ENCODE peak calls at places on chromosome 7, in eight cellular contexts. N is HepG2, J is prostate gland, S is stomach, F is vagina, T is endothelial cell of umbilical vein, M is HL-60, Q is transverse colon. A is an unnamed sample.

GRCh38 chr7:16644624-16644986 is 949 bp downstream of the ANKMY2 start:
- DNase-seq in T (no peak), S (peak; percentile 57), Q (peak; percentile 75), N (peak; percentile 9), F (no peak), J (peak; percentile 38), M (no peak), A (peak; percentile 56)

GRCh38 chr7:52944916-52945315 is 90.5 kb upstream of the POM121L12 start:
- DNase-seq in S (no peak), T (no peak), N (no peak), M (no peak), F (no peak), J (no peak), Q (no peak), A (no peak)

GRCh38 chr7:139180700-139181311 is 50.2 kb upstream of the UBN2 start:
- DNase-seq in M (no peak), J (no peak), N (no peak), Q (no peak), S (no peak), T (peak; percentile 21), F (no peak), A (no peak)

GRCh38 chr7:138924551-138925225 is 56.5 kb downstream of the KIAA1549 start:
- DNase-seq in N (no peak), M (no peak), J (no peak), T (no peak), F (no peak), Q (no peak), S (no peak), A (no peak)

GRCh38 chr7:34838329-34838728 is 180.3 kb downstream of the NPSR1 start:
- DNase-seq in M (no peak), S (no peak), F (no peak), N (no peak), T (no peak), Q (no peak), J (no peak), A (no peak)

GRCh38 chr7:138248609-138249008 is 172.3 kb downstream of the AKR1D1 start:
- DNase-seq in Q (no peak), S (no peak), J (no peak), M (no peak), T (no peak), N (no peak), F (no peak), A (no peak)

GRCh38 chr7:151796091-151796870 is 80.6 kb downstream of the PRKAG2 start:
- DNase-seq in T (no peak), Q (peak; percentile 30), F (no peak), J (no peak), S (peak; percentile 58), N (no peak), M (no peak), A (no peak)

GRCh38 chr7:158829021-158829341 is 328 bp downstream of the ESYT2 start:
- DNase-seq in N (peak; percentile 20), F (no peak), J (peak; percentile 30), Q (no peak), M (no peak), S (peak; percentile 65), T (peak; percentile 70), A (peak; percentile 64)

GRCh38 chr7:22207724-22208225 is 149.2 kb downstream of the RAPGEF5 start:
- DNase-seq in N (no peak), S (no peak), M (no peak), T (peak; percentile 61), J (no peak), Q (no peak), F (no peak), A (no peak)

GRCh38 chr7:136869006-136869961 is 832 bp downstream of the CHRM2 start:
- DNase-seq in N (no peak), J (no peak), F (no peak), Q (no peak), T (no peak), S (no peak), M (no peak), A (no peak)

GRCh38 chr7:39909526-39909925 is 40.5 kb upstream of the CDK13 start:
- DNase-seq in M (no peak), J (no peak), Q (no peak), N (no peak), T (no peak), F (no peak), S (no peak), A (no peak)

GRCh38 chr7:13981070-13981469 is 8.4 kb downstream of the ETV1 start:
- DNase-seq in Q (peak; percentile 63), S (peak; percentile 43), T (peak; percentile 90), J (peak; percentile 75), M (peak; percentile 45), F (no peak), N (no peak), A (peak; percentile 71)
- TF ChIP-seq POLR2AphosphoS5 in Q (peak; percentile 64), S (peak; percentile 91), T (no peak), J (peak; percentile 89), M (no peak), F (peak; percentile 91), N (no peak), A (peak; percentile 63)

GRCh38 chr7:107394301-107394700 is 75.6 kb upstream of the GPR22 start:
- DNase-seq in T (no peak), Q (no peak), M (no peak), F (no peak), N (no peak), S (no peak), J (no peak), A (no peak)
- H3K4me3 ChIP-seq in T (no peak overlapping the region), Q (no peak overlapping the region), M (no peak overlapping the region), F (no peak overlapping the region), N (no peak overlapping the region), S (no peak overlapping the region), J (no peak overlapping the region), A (no peak overlapping the region)

GRCh38 chr7:6496842-6497636 is 49.3 kb upstream of the DAGLB start:
- DNase-seq in F (no peak), Q (no peak), T (no peak), N (no peak), J (no peak), M (no peak), S (no peak), A (no peak)
- TF ChIP-seq POLR2AphosphoS5 in F (no peak), Q (no peak), T (no peak), N (no peak), J (no peak), M (no peak), S (no peak), A (no peak)

DNA sequence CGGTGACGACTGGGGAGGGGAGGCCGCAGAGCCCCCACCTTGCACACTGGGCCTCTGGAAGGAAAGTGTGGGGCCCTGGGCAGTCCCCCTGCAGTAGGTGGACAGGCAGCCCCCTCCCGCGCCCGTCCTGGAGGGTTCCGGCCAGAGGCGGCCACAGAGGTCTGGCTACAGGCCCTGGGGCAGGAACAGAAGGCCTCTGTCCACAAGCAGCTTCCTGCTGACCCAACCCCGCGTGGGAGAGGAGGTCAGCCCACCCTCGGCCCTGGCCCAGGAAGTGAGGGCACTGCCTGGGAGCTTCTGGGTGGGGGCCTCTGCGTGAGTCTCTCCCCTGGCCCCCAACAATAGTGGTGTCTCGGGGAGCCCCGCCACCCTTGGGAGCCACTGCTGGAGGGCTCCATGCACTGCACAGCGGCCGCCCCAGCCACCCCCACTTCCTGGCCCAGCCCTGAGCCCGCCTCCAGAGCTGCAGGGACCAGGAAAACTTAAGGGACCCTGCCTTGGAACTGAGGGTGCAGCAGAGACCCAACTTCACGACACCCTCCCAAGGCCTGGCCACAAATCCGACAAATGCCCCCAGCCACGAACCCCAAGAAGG is 4.7 kb downstream of the MICALL2 start:
- DNase-seq in J (no peak), T (no peak), S (peak; percentile 40), N (no peak), F (no peak), M (no peak), Q (no peak), A (no peak)
- H3K4me3 ChIP-seq in J (peak overlapping the region; percentile 17), T (no peak overlapping the region), S (peak overlapping the region; percentile 41), N (no peak overlapping the region), F (no peak overlapping the region), M (no peak overlapping the region), Q (no peak overlapping the region), A (peak overlapping the region; percentile 47)

GRCh38 chr7:113247198-113247597 is 128.8 kb upstream of the SMIM30 start:
- DNase-seq in T (no peak), M (no peak), S (no peak), Q (no peak), F (no peak), J (no peak), N (no peak), A (no peak)
- TF ChIP-seq POLR2AphosphoS5 in T (no peak), M (no peak), S (no peak), Q (no peak), F (no peak), J (no peak), N (no peak), A (no peak)

DNA sequence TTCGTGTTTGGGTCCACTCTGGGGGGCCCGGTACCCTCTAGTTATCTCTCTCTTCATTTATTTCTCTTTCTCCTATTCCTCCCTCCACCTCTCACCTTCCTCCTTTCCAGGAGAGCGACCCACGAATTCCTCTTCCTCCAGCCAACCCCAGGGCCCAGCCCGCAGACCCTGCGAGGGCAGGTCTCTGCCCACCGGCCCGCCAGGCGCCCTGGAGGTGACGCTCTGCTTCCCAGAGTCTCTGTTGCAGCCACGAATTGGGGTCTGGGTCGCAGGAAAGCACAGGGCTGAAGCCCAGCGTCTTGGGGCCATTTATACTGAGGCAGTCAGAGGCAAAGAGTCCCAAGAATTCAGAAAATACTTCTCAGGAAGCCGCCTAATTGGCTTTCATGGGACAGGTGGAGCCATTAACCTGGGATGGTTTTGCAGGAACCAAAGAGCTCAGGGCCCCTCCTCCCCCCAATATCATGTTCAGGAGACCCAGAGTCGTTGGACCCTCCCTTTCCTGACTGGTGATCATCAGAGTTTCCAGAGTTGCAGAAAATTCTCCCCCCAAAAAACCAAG is 2.7 kb upstream of the EN2 start:
- DNase-seq in F (no peak), J (no peak), T (no peak), S (no peak), M (no peak), Q (no peak), N (no peak), A (no peak)
- H3K4me3 ChIP-seq in F (no peak overlapping the region), J (no peak overlapping the region), T (no peak overlapping the region), S (no peak overlapping the region), M (no peak overlapping the region), Q (no peak overlapping the region), N (no peak overlapping the region), A (no peak overlapping the region)

DNA sequence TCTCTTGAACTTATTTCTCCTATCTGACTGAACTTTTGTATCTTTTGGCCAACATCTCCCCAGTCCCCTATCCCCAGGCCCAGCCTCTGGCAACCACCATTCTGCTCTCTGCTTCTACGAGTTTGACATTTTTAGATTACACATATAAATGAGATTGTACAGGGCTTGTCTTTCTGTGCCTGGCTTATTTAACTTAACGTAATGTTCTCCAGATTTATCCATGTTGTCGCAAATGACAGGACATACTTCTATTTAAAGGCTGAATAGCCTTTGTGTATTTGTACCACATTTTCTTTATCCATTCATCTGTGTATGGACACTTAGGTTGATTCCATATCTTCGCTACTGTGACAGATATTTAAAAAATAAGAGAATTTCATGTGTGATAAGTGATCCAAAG is 98.6 kb downstream of the LSMEM1 start:
- DNase-seq in Q (no peak), F (no peak), S (no peak), N (no peak), T (no peak), J (no peak), M (no peak), A (no peak)
- TF ChIP-seq POLR2AphosphoS5 in Q (peak; percentile 72), F (no peak), S (no peak), N (no peak), T (no peak), J (no peak), M (no peak), A (no peak)

GRCh38 chr7:123987445-123987844 is 45.4 kb downstream of the TMEM229A start:
- DNase-seq in Q (no peak), T (no peak), N (no peak), M (no peak), J (no peak), F (no peak), S (no peak), A (no peak)
- H3K4me3 ChIP-seq in Q (no peak overlapping the region), T (no peak overlapping the region), N (no peak overlapping the region), M (no peak overlapping the region), J (no peak overlapping the region), F (no peak overlapping the region), S (no peak overlapping the region), A (no peak overlapping the region)